ENCODE peak calls at places on chromosomes 6 and 20, in five cellular contexts. Z, L, T, O and N are unnamed samples.

GRCh38 chr6:82711992-82712788 is 348.6 kb downstream of the TPBG start:
- DNase-seq in Z (no peak), L (no peak), T (peak), O (no peak), N (no peak)

GRCh38 chr6:41713650-41714291 is 21.6 kb downstream of the TFEB start:
- DNase-seq in Z (no peak), L (no peak), T (peak), O (peak), N (no peak)

GRCh38 chr6:110296151-110297028 is 61.8 kb downstream of the METTL24 start:
- DNase-seq in Z (no peak), L (peak), T (no peak), O (no peak), N (no peak)

GRCh38 chr20:34976286-34976685 is 20.6 kb downstream of the MYH7B start:
- DNase-seq in Z (no peak), L (no peak), T (no peak), O (no peak), N (no peak)

GRCh38 chr20:24502184-24502583 is 32.8 kb downstream of the SYNDIG1 start:
- DNase-seq in Z (no peak), L (peak), T (no peak), O (peak), N (peak)

GRCh38 chr6:56199956-56200355 is 47.4 kb downstream of the COL21A1 start:
- DNase-seq in Z (no peak), L (peak), T (no peak), O (peak), N (no peak)

GRCh38 chr20:56932575-56933330 is 303.6 kb downstream of the TFAP2C start:
- DNase-seq in Z (no peak), L (no peak), T (no peak), O (no peak), N (no peak)

GRCh38 chr6:40419377-40419776 is 167.8 kb downstream of the LRFN2 start:
- DNase-seq in Z (no peak), L (no peak), T (no peak), O (peak), N (peak)

GRCh38 chr20:43046946-43047345 is 142.8 kb downstream of the PTPRT start:
- DNase-seq in Z (no peak), L (no peak), T (no peak), O (no peak), N (no peak)

GRCh38 chr6:106692112-106692822 is 62.9 kb downstream of the QRSL1 start:
- DNase-seq in Z (no peak), L (peak), T (no peak), O (peak), N (peak)

GRCh38 chr6:149864578-149865535 is 698 bp upstream of the LRP11 start:
- DNase-seq in Z (no peak), L (peak), T (peak), O (peak), N (peak)

GRCh38 chr6:81999270-81999669 is 246.8 kb upstream of the TENT5A start:
- DNase-seq in Z (no peak), L (no peak), T (no peak), O (no peak), N (no peak)

GRCh38 chr6:143408787-143409162 is 41.7 kb downstream of the ADAT2 start:
- DNase-seq in Z (no peak), L (no peak), T (no peak), O (no peak), N (no peak)

GRCh38 chr6:95589826-95590570 is 12.7 kb downstream of the MANEA start:
- DNase-seq in Z (no peak), L (no peak), T (no peak), O (no peak), N (no peak)

GRCh38 chr6:56618050-56618449 is 24.6 kb downstream of the DST start:
- DNase-seq in Z (no peak), L (no peak), T (no peak), O (no peak), N (no peak)

GRCh38 chr6:46284472-46284871 is 113.7 kb upstream of the ENPP5 start:
- DNase-seq in Z (no peak), L (no peak), T (no peak), O (no peak), N (no peak)

GRCh38 chr20:34680586-34680985 is 3.7 kb upstream of the PIGU start:
- DNase-seq in Z (no peak), L (peak), T (no peak), O (no peak), N (no peak)

GRCh38 chr6:164114656-164115055 is 700.1 kb downstream of the QKI start:
- DNase-seq in Z (no peak), L (no peak), T (no peak), O (no peak), N (no peak)

GRCh38 chr6:4320860-4321259 is 185.5 kb upstream of the ECI2 start:
- DNase-seq in Z (peak), L (peak), T (no peak), O (peak), N (peak)

GRCh38 chr6:138765896-138766487 is 7.6 kb upstream of the CCDC28A start:
- DNase-seq in Z (peak), L (peak), T (no peak), O (peak), N (peak)

GRCh38 chr6:42099340-42100028 is 42.9 kb downstream of the C6orf132 start:
- DNase-seq in Z (no peak), L (peak), T (no peak), O (peak), N (peak)

GRCh38 chr20:61352381-61353260 is 100.6 kb downstream of the CDH4 start:
- DNase-seq in Z (no peak), L (no peak), T (no peak), O (no peak), N (no peak)

GRCh38 chr6:156848533-156848932 is 71.4 kb downstream of the ARID1B start:
- DNase-seq in Z (no peak), L (peak), T (peak), O (no peak), N (no peak)

GRCh38 chr20:31821427-31821826 is 2.3 kb downstream of the MYLK2 start:
- DNase-seq in Z (no peak), L (no peak), T (no peak), O (no peak), N (no peak)

GRCh38 chr6:135180458-135181332 is at the start of gene MYB:
- DNase-seq in Z (no peak), L (peak), T (no peak), O (peak), N (peak)

GRCh38 chr6:70524721-70525286 is 41.9 kb upstream of the SDHAF4 start:
- DNase-seq in Z (no peak), L (no peak), T (no peak), O (no peak), N (no peak)

GRCh38 chr6:28543671-28544131 is 18.0 kb downstream of the GPX5 start:
- DNase-seq in Z (no peak), L (peak), T (no peak), O (no peak), N (no peak)

GRCh38 chr6:118285791-118286190 is 262.3 kb upstream of the PLN start:
- DNase-seq in Z (no peak), L (no peak), T (no peak), O (no peak), N (no peak)

GRCh38 chr20:61535956-61536355 is 283.9 kb downstream of the CDH4 start:
- DNase-seq in Z (no peak), L (no peak), T (no peak), O (no peak), N (no peak)

GRCh38 chr6:8905647-8906231 is 470.4 kb upstream of the SLC35B3 start:
- DNase-seq in Z (no peak), L (no peak), T (no peak), O (no peak), N (no peak)

DNA sequence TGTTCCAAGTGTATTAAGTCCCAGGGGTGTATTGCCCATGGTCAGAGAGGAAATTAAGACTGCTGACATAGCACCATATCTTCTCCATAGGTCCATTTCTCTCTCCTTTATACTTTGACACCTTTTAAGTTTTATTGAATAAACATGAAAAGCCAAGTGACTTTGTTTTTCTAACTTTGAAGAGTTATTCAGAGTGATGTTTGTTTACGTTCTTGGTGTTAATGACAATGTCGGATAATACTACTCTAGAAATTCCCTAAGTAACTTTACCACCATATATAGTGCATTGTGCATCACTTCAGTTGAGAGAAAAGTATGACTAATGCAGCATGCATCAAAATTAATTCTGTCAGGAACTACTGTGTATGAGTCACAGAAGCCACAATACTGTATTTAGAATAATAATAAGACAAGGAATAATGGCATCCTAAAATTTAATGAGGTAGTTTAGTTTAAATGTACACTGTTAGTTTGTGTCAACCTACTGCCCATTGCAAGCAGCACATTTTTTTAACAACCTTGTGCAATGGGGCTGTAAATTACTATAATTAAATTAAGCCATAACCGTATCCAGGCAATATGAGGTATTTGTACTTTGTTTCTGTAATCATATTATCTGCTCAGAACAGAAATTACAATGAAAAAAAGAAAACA is 474.3 kb upstream of the RNF217 start:
- DNase-seq in Z (no peak), L (peak), T (no peak), O (peak), N (peak)
- H3K27ac ChIP-seq in Z (no peak), L (no peak), T (no peak), O (no peak), N (no peak)

GRCh38 chr20:730005-730404 is 38.3 kb downstream of the SLC52A3 start:
- DNase-seq in Z (no peak), L (no peak), T (no peak), O (no peak), N (no peak)

GRCh38 chr20:731891-732560 is 36.3 kb downstream of the SLC52A3 start:
- DNase-seq in Z (no peak), L (no peak), T (no peak), O (no peak), N (no peak)

GRCh38 chr20:728022-728944 is 40.0 kb downstream of the SLC52A3 start:
- DNase-seq in Z (no peak), L (peak), T (peak), O (no peak), N (peak)

GRCh38 chr20:733806-734205 is 34.5 kb downstream of the SLC52A3 start:
- DNase-seq in Z (no peak), L (no peak), T (no peak), O (no peak), N (no peak)

DNA sequence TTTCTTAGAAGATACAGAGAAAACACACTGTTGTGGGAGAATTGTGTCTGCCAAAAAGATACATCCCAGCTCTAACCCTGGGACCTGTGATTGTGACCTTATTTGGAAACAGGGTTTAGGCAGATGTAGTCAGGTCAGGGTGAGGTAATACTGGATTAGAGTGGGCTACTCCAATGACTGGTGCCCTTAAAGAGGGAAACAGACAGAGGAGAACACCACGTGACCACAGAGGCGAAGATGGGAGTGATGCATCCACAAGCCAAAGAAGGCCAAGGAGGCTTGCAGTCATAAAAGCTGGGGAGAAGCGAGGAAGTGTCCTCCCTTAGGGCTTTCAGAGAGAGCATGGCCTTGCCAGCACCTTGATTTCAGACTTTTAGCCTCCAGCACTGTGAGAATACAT is 35.6 kb downstream of the SLC52A3 start:
- DNase-seq in Z (no peak), L (no peak), T (no peak), O (no peak), N (no peak)
- H3K27ac ChIP-seq in Z (no peak), L (no peak), T (no peak), O (no peak), N (no peak)

DNA sequence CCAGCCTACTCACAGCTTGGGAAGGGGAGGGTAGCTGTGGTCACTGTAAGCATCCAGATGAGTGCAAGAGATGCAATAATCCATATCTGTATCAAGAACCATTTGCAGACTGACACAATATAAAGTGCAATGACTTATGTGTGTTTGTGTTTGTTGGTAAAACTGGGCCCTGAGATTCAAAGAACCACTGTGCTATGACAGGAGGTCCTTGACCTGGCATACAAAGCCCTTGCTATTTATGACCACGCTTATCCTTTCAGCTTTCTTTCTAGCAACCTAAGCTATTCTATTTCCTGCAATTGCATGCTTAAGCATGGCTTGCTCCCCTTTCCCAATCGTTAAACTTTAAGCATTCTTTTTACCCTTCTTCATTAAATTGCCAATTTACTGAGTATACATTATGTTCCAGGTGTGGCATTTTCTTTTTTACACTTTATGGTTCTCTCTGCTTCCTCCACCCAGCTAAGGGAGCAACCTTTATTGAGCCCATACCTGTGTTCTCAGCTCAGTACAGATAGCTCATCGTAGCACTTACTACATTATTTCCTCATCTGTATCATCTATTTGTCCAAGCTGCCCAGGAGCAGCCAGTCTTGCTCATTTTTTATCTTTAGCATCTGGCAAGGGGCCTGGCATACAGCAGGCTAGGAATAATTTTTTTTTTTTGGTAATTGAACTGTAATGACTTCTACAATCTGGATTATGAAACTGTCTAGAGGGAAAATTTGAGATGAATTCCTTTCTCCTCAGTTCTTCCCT is 3.5 kb downstream of the MCUR1 start:
- DNase-seq in Z (no peak), L (no peak), T (no peak), O (no peak), N (no peak)
- H3K27ac ChIP-seq in Z (no peak), L (no peak), T (peak), O (no peak), N (no peak)

DNA sequence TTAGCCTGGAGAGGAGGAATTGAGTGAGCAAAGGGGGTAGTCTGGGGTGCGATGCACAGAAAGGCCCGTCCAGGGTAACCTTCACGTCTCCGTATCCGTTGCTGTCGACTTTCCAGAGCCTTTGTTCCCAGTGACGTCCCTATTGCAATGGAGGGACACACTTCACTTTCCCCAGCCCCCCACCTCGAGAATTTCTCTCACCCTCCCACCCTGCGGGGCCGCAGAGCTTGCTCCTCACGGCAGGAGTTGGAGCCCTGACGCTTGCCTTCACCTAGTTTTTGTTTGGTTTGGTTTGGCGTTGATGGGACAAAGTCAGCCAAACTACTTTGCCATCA is 633 bp upstream of the MOXD1 start:
- DNase-seq in Z (no peak), L (no peak), T (no peak), O (no peak), N (no peak)
- H3K27ac ChIP-seq in Z (no peak), L (peak), T (no peak), O (no peak), N (no peak)

GRCh38 chr20:23048283-23049200 is 930 bp downstream of the THBD start:
- DNase-seq in Z (no peak), L (peak), T (peak), O (peak), N (peak)

GRCh38 chr20:23049933-23050838 is 714 bp upstream of the THBD start:
- DNase-seq in Z (no peak), L (peak), T (peak), O (peak), N (peak)

GRCh38 chr20:23049201-23049932 is at the start of gene THBD:
- DNase-seq in Z (no peak), L (peak), T (peak), O (peak), N (peak)

GRCh38 chr20:23052904-23053303 is 3.4 kb upstream of the THBD start:
- DNase-seq in Z (no peak), L (no peak), T (no peak), O (no peak), N (no peak)

DNA sequence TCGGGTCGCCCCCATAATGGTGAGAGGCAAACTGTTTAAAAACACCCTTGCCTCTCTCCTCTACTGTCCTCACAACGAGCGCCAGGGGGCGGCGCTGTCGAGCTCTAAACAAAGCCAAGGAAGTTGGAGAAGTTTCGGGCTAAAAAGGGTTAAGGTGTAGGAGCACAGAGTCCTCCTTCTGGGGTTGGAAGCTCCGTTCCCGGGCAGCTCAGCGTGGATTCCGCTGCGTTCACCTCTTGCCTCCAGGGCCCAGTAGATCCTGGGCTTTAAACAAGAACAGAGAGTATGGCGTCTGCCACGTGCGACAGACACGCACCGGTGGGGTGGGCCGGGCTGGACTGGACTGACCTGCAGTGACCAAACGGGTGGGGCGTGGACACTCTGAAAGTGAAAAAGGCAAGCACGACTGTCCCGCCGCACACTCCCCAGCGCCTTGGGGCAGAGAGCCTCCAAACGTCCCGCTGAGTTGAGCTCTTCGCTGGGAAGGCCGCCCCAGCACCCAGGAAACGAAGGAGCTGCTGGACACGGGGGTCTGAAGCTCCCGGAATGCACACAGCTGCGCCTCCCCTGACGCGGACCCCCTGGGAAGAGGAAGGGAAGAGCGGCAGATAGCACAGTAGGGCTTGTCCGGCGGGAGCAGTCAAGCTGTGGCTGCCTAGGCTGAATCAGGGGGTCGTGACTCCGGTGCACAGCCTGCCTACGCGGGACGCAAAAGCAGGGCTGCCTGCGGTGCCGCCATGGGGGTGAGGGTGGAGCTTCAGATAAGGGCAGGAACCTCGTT is 1.6 kb upstream of the THBD start:
- DNase-seq in Z (peak), L (peak), T (peak), O (peak), N (peak)
- H3K27ac ChIP-seq in Z (no peak), L (no peak), T (peak), O (no peak), N (peak)

DNA sequence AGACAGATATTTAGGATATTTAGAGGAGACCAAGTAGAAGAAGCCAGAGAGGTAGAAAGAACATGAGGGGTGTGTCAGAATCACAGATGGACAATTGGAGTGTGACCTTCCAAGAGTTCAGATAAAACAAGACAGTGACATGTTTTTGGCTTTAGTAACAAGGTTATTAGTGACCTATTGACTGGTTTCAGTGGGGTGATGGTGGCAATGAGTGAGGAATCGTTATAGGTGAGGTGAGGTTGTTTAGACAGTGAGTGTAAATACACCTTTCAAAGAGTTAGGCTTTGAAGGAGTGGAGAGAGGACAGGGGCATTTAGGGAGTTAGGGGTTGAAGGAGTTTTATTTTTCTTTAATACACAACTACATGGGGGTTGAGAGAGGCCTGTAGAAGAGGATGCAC is 3.2 kb downstream of the SNRNP48 start:
- DNase-seq in Z (no peak), L (no peak), T (no peak), O (no peak), N (no peak)
- H3K27ac ChIP-seq in Z (no peak), L (no peak), T (peak), O (no peak), N (no peak)

GRCh38 chr6:37646097-37646864 is 51.4 kb downstream of the MDGA1 start:
- DNase-seq in Z (no peak), L (no peak), T (no peak), O (no peak), N (no peak)

GRCh38 chr6:37647765-37648085 is 50.0 kb downstream of the MDGA1 start:
- DNase-seq in Z (no peak), L (no peak), T (no peak), O (no peak), N (no peak)

GRCh38 chr6:37650071-37650481 is 47.6 kb downstream of the MDGA1 start:
- DNase-seq in Z (no peak), L (no peak), T (no peak), O (no peak), N (no peak)

GRCh38 chr6:37646986-37647764 is 50.5 kb downstream of the MDGA1 start:
- DNase-seq in Z (no peak), L (no peak), T (no peak), O (no peak), N (no peak)

GRCh38 chr6:37648465-37649330 is 49.0 kb downstream of the MDGA1 start:
- DNase-seq in Z (no peak), L (no peak), T (no peak), O (no peak), N (peak)
- H3K27ac ChIP-seq in Z (no peak), L (no peak), T (no peak), O (no peak), N (no peak)